ENCODE peak calls at places on chromosomes 6 and 20, in nine cellular contexts. S, B, N, I, P, H, Q, W and V are unnamed samples.
A peak's percentile ranks its signal among the peaks of the same experiment; 100 is the strongest.

GRCh38 chr20:44057698-44058675 is 129.0 kb downstream of the JPH2 start:
- DNase-seq in S (no peak), B (peak; percentile 85), N (no peak), I (peak; percentile 66), P (no peak), H (no peak), Q (peak; percentile 58), W (no peak), V (no peak)

GRCh38 chr6:104987218-104987617 is 30.3 kb downstream of the LIN28B start:
- DNase-seq in S (no peak), B (no peak), N (no peak), I (no peak), P (no peak), H (no peak), Q (no peak), W (no peak), V (no peak)

GRCh38 chr6:69980624-69981023 is 114.3 kb downstream of the COL19A1 start:
- DNase-seq in S (no peak), B (no peak), N (no peak), I (no peak), P (no peak), H (no peak), Q (no peak), W (no peak), V (no peak)

GRCh38 chr6:160931378-160932343 is 59.9 kb upstream of the MAP3K4 start:
- DNase-seq in S (no peak), B (peak; percentile 27), N (no peak), I (no peak), P (no peak), H (no peak), Q (no peak), W (peak; percentile 14), V (no peak)

GRCh38 chr6:169723200-169723909 is 945 bp downstream of the PHF10 start:
- DNase-seq in S (peak; percentile 72), B (peak; percentile 45), N (peak; percentile 82), I (peak; percentile 72), P (peak; percentile 76), H (peak; percentile 25), Q (peak; percentile 75), W (peak; percentile 81), V (no peak)

GRCh38 chr20:833121-833449 is 430 bp upstream of the FAM110A start:
- DNase-seq in S (no peak), B (no peak), N (no peak), I (no peak), P (no peak), H (no peak), Q (no peak), W (no peak), V (no peak)

GRCh38 chr6:25366785-25367657 is 87.8 kb downstream of the CARMIL1 start:
- DNase-seq in S (no peak), B (peak; percentile 18), N (no peak), I (peak; percentile 14), P (no peak), H (no peak), Q (no peak), W (no peak), V (no peak)

GRCh38 chr20:36575066-36575743 is 1.8 kb downstream of the TGIF2 start:
- DNase-seq in S (peak; percentile 72), B (peak; percentile 40), N (peak; percentile 81), I (peak; percentile 61), P (peak; percentile 37), H (peak; percentile 46), Q (peak; percentile 74), W (peak; percentile 36), V (no peak)

GRCh38 chr6:38996676-38997075 is 51.9 kb upstream of the GLP1R start:
- DNase-seq in S (no peak), B (no peak), N (no peak), I (no peak), P (no peak), H (no peak), Q (no peak), W (no peak), V (no peak)

GRCh38 chr6:144911322-144911721 is 626.2 kb downstream of the UTRN start:
- DNase-seq in S (no peak), B (no peak), N (no peak), I (no peak), P (no peak), H (no peak), Q (no peak), W (no peak), V (no peak)

GRCh38 chr20:44725852-44726251 is 10.7 kb downstream of the CCN5 start:
- DNase-seq in S (no peak), B (no peak), N (no peak), I (no peak), P (no peak), H (no peak), Q (no peak), W (no peak), V (no peak)

GRCh38 chr6:53984163-53984562 is 127.1 kb upstream of the MLIP start:
- DNase-seq in S (peak; percentile 85), B (peak; percentile 96), N (no peak), I (peak; percentile 90), P (no peak), H (peak; percentile 13), Q (peak; percentile 86), W (no peak), V (no peak)

GRCh38 chr6:159691133-159691962 is 1.7 kb downstream of the SOD2 start:
- DNase-seq in S (peak; percentile 92), B (peak; percentile 92), N (no peak), I (peak; percentile 98), P (no peak), H (peak; percentile 50), Q (peak; percentile 97), W (peak; percentile 14), V (no peak)

GRCh38 chr20:60048634-60049578 is 90.7 kb downstream of the CDH26 start:
- DNase-seq in S (no peak), B (no peak), N (no peak), I (no peak), P (no peak), H (no peak), Q (no peak), W (no peak), V (no peak)

GRCh38 chr6:31884528-31885035 is 5.8 kb upstream of the SLC44A4 start:
- DNase-seq in S (no peak), B (no peak), N (no peak), I (no peak), P (no peak), H (no peak), Q (no peak), W (no peak), V (no peak)

GRCh38 chr6:40399888-40400468 is 187.2 kb downstream of the LRFN2 start:
- DNase-seq in S (no peak), B (no peak), N (no peak), I (no peak), P (no peak), H (no peak), Q (no peak), W (no peak), V (no peak)

GRCh38 chr6:147287869-147288271 is 83.7 kb downstream of the STXBP5 start:
- DNase-seq in S (peak; percentile 84), B (peak; percentile 76), N (no peak), I (peak; percentile 75), P (no peak), H (no peak), Q (peak; percentile 69), W (no peak), V (no peak)

DNA sequence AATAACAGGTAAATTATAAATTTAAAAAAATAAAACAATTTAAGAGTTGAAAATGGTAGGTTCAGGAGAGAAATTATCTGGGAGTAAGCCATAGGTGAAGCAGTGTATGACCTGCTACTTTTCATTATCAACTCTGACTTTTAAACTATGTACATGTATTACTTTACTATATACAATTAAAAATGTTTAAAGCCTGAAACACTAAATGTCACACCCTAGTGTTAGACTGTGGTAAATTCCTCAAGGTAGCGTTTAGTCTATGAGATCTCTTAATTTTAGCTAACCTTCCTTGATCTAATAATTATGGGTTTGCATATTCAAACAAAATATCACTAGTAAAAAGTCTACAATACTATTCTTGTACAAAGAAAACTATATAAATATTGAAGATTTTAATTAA is 22.3 kb upstream of the TBC1D32 start:
- DNase-seq in S (no peak), B (no peak), N (no peak), I (no peak), P (no peak), H (no peak), Q (no peak), W (no peak), V (no peak)
- TF ChIP-seq CTCF in S (no peak), B (peak; percentile 24), N (no peak), I (peak; percentile 17), P (no peak), H (no peak), Q (peak; percentile 5), W (peak; percentile 27), V (peak; percentile 7)

DNA sequence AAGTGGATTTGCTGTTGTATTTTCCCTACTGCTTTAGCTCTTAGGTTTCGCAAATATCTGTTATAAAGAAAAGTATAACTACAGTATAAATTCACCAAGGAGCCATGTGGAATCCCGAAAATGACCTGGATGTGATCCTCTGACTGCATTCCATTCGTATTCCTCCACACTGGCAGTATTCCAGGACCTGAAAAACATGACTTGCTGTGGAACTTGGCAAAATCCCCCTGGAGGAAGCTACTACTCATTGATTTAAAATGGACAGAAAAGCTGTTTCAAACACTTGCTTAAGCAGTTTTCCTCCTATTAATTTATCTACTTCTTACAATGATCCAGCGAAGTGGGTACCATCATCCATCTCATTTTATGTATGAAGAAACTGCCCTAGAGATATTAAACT is 13.3 kb upstream of the ENPP5 start:
- DNase-seq in S (peak; percentile 84), B (peak; percentile 94), N (no peak), I (peak; percentile 84), P (no peak), H (no peak), Q (peak; percentile 92), W (no peak), V (no peak)
- TF ChIP-seq CTCF in S (no peak), B (peak; percentile 35), N (no peak), I (no peak), P (no peak), H (no peak), Q (peak; percentile 9), W (no peak), V (no peak)

GRCh38 chr6:125887372-125887771 is 69.2 kb upstream of the HINT3 start:
- DNase-seq in S (no peak), B (no peak), N (no peak), I (no peak), P (no peak), H (no peak), Q (no peak), W (no peak), V (no peak)

GRCh38 chr6:125884656-125885055 is 71.9 kb upstream of the HINT3 start:
- DNase-seq in S (no peak), B (no peak), N (no peak), I (no peak), P (no peak), H (no peak), Q (no peak), W (no peak), V (no peak)

GRCh38 chr6:125886914-125887313 is 69.7 kb upstream of the HINT3 start:
- DNase-seq in S (no peak), B (no peak), N (no peak), I (no peak), P (no peak), H (no peak), Q (no peak), W (no peak), V (no peak)

GRCh38 chr6:125888989-125889656 is 67.4 kb upstream of the HINT3 start:
- DNase-seq in S (peak; percentile 71), B (peak; percentile 56), N (no peak), I (peak; percentile 60), P (no peak), H (no peak), Q (peak; percentile 62), W (peak; percentile 74), V (no peak)
- TF ChIP-seq CTCF in S (peak; percentile 49), B (peak; percentile 51), N (no peak), I (peak; percentile 57), P (no peak), H (peak; percentile 47), Q (peak; percentile 54), W (peak; percentile 75), V (peak; percentile 45)

GRCh38 chr6:99151634-99152344 is 197.7 kb downstream of the FAXC start:
- DNase-seq in S (peak; percentile 29), B (peak; percentile 33), N (no peak), I (peak; percentile 11), P (no peak), H (peak; percentile 6), Q (peak; percentile 8), W (peak; percentile 73), V (no peak)
- TF ChIP-seq CTCF in S (peak; percentile 67), B (peak; percentile 56), N (no peak), I (peak; percentile 49), P (no peak), H (peak; percentile 48), Q (peak; percentile 35), W (peak; percentile 88), V (peak; percentile 75)